ENCODE peak calls at places on chromosomes 3 and 15, in six cellular contexts. V, W, H, G, J and I are unnamed samples.

GRCh38 chr15:58473720-58474119 is 41.9 kb downstream of the LIPC start:
- DNase-seq in V (no peak), W (peak), H (no peak), G (no peak), J (no peak), I (no peak)

GRCh38 chr3:190692256-190692655 is 170.2 kb downstream of the GMNC start:
- DNase-seq in V (no peak), W (no peak), H (no peak), G (no peak), J (no peak), I (no peak)

GRCh38 chr15:75353604-75354003 is 6.8 kb downstream of the NEIL1 start:
- DNase-seq in V (no peak), W (no peak), H (no peak), G (peak), J (no peak), I (no peak)

GRCh38 chr3:9678493-9678892 is 25.1 kb upstream of the CPNE9 start:
- DNase-seq in V (no peak), W (no peak), H (no peak), G (no peak), J (no peak), I (no peak)

GRCh38 chr3:65979152-65979551 is 59.6 kb downstream of the MAGI1 start:
- DNase-seq in V (no peak), W (peak), H (no peak), G (no peak), J (no peak), I (peak)

GRCh38 chr3:186283651-186284445 is 78.2 kb downstream of the DGKG start:
- DNase-seq in V (no peak), W (no peak), H (no peak), G (no peak), J (no peak), I (no peak)

GRCh38 chr15:45640610-45641009 is 5.8 kb downstream of the SQOR start:
- DNase-seq in V (no peak), W (peak), H (no peak), G (no peak), J (no peak), I (peak)

GRCh38 chr15:91424001-91424400 is 323.9 kb downstream of the SV2B start:
- DNase-seq in V (no peak), W (no peak), H (no peak), G (no peak), J (no peak), I (no peak)

GRCh38 chr3:173690542-173690941 is 293.0 kb downstream of the NLGN1 start:
- DNase-seq in V (no peak), W (no peak), H (peak), G (no peak), J (no peak), I (no peak)

GRCh38 chr3:13269711-13270378 is 150.3 kb downstream of the NUP210 start:
- DNase-seq in V (no peak), W (no peak), H (no peak), G (no peak), J (no peak), I (no peak)

GRCh38 chr3:3192481-3192764 is 12.9 kb upstream of the CRBN start:
- DNase-seq in V (no peak), W (no peak), H (no peak), G (no peak), J (no peak), I (no peak)

GRCh38 chr15:41852736-41853135 is 14.1 kb downstream of the PLA2G4B start:
- DNase-seq in V (no peak), W (no peak), H (no peak), G (no peak), J (no peak), I (no peak)

GRCh38 chr3:150970665-150971327 is 1.7 kb downstream of the CLRN1 start:
- DNase-seq in V (no peak), W (peak), H (no peak), G (no peak), J (no peak), I (peak)

GRCh38 chr3:111249421-111249820 is 177.8 kb downstream of the NECTIN3 start:
- DNase-seq in V (no peak), W (no peak), H (no peak), G (no peak), J (no peak), I (no peak)
- H3K4me3 ChIP-seq in V (no peak), W (no peak), H (no peak), G (no peak), J (no peak), I (no peak)

GRCh38 chr15:30992073-30992363 is 590 bp upstream of the MTMR10 start:
- DNase-seq in V (no peak), W (no peak), H (no peak), G (no peak), J (no peak), I (no peak)

GRCh38 chr15:30990451-30991300 is 752 bp downstream of the MTMR10 start:
- DNase-seq in V (no peak), W (peak), H (no peak), G (no peak), J (no peak), I (no peak)

GRCh38 chr15:30992465-30992864 is 1.0 kb upstream of the MTMR10 start:
- DNase-seq in V (no peak), W (no peak), H (no peak), G (no peak), J (no peak), I (no peak)

GRCh38 chr15:30990036-30990435 is 1.4 kb downstream of the MTMR10 start:
- DNase-seq in V (no peak), W (no peak), H (no peak), G (no peak), J (no peak), I (no peak)

GRCh38 chr15:30991301-30992072 is at the start of gene MTMR10:
- DNase-seq in V (peak), W (peak), H (no peak), G (peak), J (no peak), I (peak)
- TF ChIP-seq CTCF in V (no peak), W (no peak), H (no peak), G (no peak), J (no peak), I (no peak)

DNA sequence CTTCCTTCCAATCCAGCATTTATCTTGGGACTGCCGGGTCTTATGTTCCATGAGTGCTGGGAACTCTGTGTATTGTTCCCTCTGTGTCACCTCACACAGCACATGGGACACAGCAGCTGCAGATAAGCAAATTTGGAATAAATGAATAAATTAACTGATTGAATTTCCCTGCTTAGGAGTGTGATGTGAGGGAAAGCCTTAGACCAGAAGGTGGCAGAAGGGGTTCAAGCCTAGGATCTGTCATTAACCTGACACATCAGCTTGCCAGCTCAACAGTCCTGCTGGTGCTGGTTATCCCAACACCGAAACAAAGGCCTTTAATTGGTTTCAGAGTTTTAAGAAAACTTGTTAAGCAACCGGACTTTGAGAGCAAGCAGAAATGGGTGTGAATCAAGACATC is 114.4 kb downstream of the OXSM start:
- DNase-seq in V (no peak), W (no peak), H (no peak), G (no peak), J (no peak), I (no peak)
- H3K4me3 ChIP-seq in V (no peak), W (no peak), H (no peak), G (no peak), J (no peak), I (no peak)

GRCh38 chr3:12138044-12138443 is 20.7 kb downstream of the TIMP4 start:
- DNase-seq in V (peak), W (peak), H (peak), G (no peak), J (no peak), I (no peak)
- TF ChIP-seq CTCF in V (peak), W (peak), H (peak), G (peak), J (no peak), I (peak)

DNA sequence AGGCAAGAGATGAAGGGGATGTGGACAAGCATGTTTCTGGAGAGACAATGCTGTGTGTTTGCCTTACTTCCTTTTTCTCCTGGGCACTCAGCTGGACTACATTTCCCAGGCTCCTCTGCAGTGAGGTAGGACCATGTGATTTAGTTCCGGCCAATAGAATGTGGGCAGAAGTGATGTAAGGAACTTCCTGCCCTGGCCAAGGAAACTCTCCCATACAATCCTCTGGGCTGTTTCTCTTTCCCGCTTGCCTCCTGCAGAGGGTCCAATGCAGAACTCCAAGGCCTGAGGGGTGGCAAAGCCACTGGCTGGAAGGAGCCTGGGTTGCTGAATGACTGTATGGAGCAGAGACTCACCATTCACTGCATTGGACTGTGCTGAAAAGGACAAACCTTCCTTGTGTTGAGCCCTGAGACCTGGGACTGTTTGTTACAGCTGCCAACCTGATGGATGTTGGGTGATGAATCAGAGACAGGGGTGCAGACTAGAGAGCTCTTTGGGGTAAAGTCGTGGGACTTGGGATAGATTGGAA is 82.7 kb upstream of the SLC6A6 start:
- DNase-seq in V (no peak), W (peak), H (no peak), G (no peak), J (no peak), I (peak)
- H3K4me3 ChIP-seq in V (no peak), W (no peak), H (peak), G (no peak), J (no peak), I (no peak)

GRCh38 chr3:82641701-82642100 is 880.3 kb upstream of the GBE1 start:
- DNase-seq in V (no peak), W (no peak), H (no peak), G (no peak), J (no peak), I (no peak)

GRCh38 chr3:82640254-82640653 is 878.8 kb upstream of the GBE1 start:
- DNase-seq in V (peak), W (no peak), H (no peak), G (no peak), J (no peak), I (no peak)

DNA sequence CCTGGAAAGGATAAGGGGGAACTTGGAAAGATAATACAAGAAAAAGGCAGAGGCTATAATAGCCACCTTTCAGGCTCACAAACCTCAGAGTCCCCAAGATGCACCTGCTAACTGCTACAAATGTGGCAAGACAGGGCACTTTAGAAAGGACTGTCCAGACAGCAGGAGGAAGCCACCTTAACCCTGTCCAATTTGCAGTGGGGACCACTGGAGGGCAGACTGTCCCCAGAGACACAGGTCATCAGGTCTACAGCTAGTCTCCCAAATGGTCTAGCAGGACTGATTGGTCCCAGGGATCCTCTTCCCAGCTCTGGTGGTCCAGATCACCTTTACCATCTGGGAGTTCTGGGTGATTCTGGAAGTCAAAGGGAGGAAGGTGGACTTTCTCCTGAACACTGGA is 882.5 kb upstream of the GBE1 start:
- DNase-seq in V (no peak), W (no peak), H (no peak), G (no peak), J (no peak), I (no peak)
- TF ChIP-seq CTCF in V (no peak), W (no peak), H (peak), G (peak), J (no peak), I (no peak)

GRCh38 chr15:101293122-101293521 is 1.9 kb downstream of the SNRPA1 start:
- DNase-seq in V (no peak), W (no peak), H (no peak), G (no peak), J (no peak), I (no peak)
- H3K4me3 ChIP-seq in V (peak), W (peak), H (peak), G (no peak), J (no peak), I (peak)

DNA sequence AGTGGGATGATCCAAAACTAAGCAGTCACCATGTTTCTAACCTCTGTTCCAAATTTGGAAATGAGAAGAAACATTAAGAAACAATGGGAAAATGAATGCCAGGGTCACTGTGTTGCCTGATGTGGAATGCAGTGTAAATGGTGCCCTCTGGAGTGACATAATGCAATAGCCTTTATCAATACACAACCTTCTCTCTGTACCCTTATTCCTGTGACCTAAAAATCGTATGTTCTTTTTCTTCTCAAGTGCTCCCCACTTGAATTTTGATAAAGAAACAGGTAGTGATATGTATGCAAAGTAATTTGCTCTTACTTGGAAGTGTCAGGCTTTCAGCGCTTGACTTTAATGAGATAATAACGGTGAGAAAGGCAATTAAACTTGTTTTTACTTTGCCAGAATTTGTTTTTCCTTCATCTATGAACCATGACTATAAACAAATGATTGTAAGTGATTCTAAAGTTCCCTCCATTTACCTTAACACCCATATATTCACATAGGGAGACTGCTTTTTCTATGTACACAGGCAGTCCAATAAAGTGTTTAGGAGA is 145.8 kb upstream of the THRB start:
- DNase-seq in V (no peak), W (peak), H (no peak), G (no peak), J (no peak), I (peak)
- TF ChIP-seq CTCF in V (peak), W (peak), H (peak), G (peak), J (no peak), I (peak)

GRCh38 chr15:39578851-39579486 is 1.9 kb upstream of the THBS1 start:
- DNase-seq in V (no peak), W (no peak), H (no peak), G (no peak), J (no peak), I (no peak)
- H3K4me3 ChIP-seq in V (peak), W (peak), H (no peak), G (no peak), J (no peak), I (peak)